ENCODE peak calls at places on chromosome 22, in nine cellular contexts. C is cerebellum; V is colonic mucosa; G is GM12865; F is B cell; U is activated T-helper 1 cell treated with anti-CD3 and anti-CD28 coated beads, Interleukin-12 subunit alpha, Interleukin-12 subunit beta, Interleukin-2, Interleukin-4 antibody, amounts not matched to agents 30 ng/mL and 10 ng/mL and 1 ng/mL, durations not matched to agents 14 hours and 24 hours and 36 hours; T is AG04450; Y is NCI-H1694; L is NCI-H1092. H is an unnamed sample.

GRCh38 chr22:22825213-22825593 is 62.4 kb upstream of the IGLL5 start:
- DNase-seq in F (no peak), G (no peak), T (no peak), U (no peak), Y (no peak), L (no peak), C (no peak), V (no peak), H (no peak)

GRCh38 chr22:39239561-39240423 is 5.0 kb downstream of the PDGFB start:
- DNase-seq in G (no peak), Y (no peak), C (no peak), L (no peak), U (no peak), T (no peak), V (peak; percentile 92), F (no peak), H (no peak)

GRCh38 chr22:47040486-47041145 is 278.2 kb downstream of the TBC1D22A start:
- DNase-seq in Y (no peak), F (no peak), G (no peak), C (no peak), T (no peak), U (no peak), V (no peak), L (no peak), H (no peak)

GRCh38 chr22:19046287-19046686 is 75.9 kb downstream of the DGCR2 start:
- DNase-seq in G (no peak), Y (no peak), T (no peak), L (no peak), V (no peak), C (no peak), U (no peak), F (no peak), H (no peak)

GRCh38 chr22:47300698-47301405 is 538.4 kb downstream of the TBC1D22A start:
- DNase-seq in G (no peak), C (no peak), Y (no peak), V (no peak), T (no peak), F (no peak), L (no peak), U (no peak), H (no peak)

GRCh38 chr22:35561796-35562526 is 21.3 kb downstream of the RASD2 start:
- DNase-seq in L (no peak), G (no peak), V (no peak), U (no peak), F (no peak), T (peak; percentile 38), Y (no peak), C (no peak), H (no peak)

GRCh38 chr22:26770624-26771023 is 113.2 kb downstream of the MIAT start:
- DNase-seq in V (no peak), C (no peak), Y (no peak), T (no peak), L (no peak), G (no peak), U (no peak), F (no peak), H (no peak)

GRCh38 chr22:35353318-35353717 is 27.6 kb upstream of the HMOX1 start:
- DNase-seq in V (no peak), G (peak; percentile 44), Y (no peak), U (no peak), L (no peak), F (no peak), C (no peak), T (no peak), H (no peak)

GRCh38 chr22:43114958-43115357 is 4.4 kb downstream of the BIK start:
- DNase-seq in T (no peak), L (no peak), F (no peak), U (no peak), C (no peak), V (peak; percentile 91), G (no peak), Y (no peak), H (no peak)

GRCh38 chr22:36540867-36541642 is 12.1 kb upstream of the EIF3D start:
- DNase-seq in F (no peak), T (no peak), C (no peak), V (no peak), Y (no peak), G (no peak), L (no peak), U (no peak), H (no peak)

GRCh38 chr22:25177895-25178294 is 21.8 kb upstream of the CRYBB3 start:
- DNase-seq in V (no peak), C (no peak), F (no peak), T (no peak), U (no peak), L (no peak), Y (no peak), G (no peak), H (no peak)

GRCh38 chr22:28198692-28199091 is 279.6 kb upstream of the PITPNB start:
- DNase-seq in V (no peak), Y (no peak), F (no peak), L (no peak), U (no peak), C (no peak), T (no peak), G (no peak), H (no peak)

GRCh38 chr22:49213731-49214352 is 613.8 kb downstream of the BRD1 start:
- DNase-seq in C (no peak), T (no peak), Y (no peak), U (no peak), F (no peak), V (no peak), L (no peak), G (no peak), H (no peak)

GRCh38 chr22:40412441-40412840 is 42.0 kb downstream of the SGSM3 start:
- DNase-seq in C (no peak), V (no peak), U (no peak), Y (no peak), T (no peak), G (peak; percentile 84), L (no peak), F (peak; percentile 68), H (peak; percentile 83)

GRCh38 chr22:47090591-47091240 is 328.3 kb downstream of the TBC1D22A start:
- DNase-seq in V (no peak), T (peak; percentile 24), Y (no peak), U (no peak), G (no peak), C (no peak), L (no peak), F (no peak), H (no peak)

GRCh38 chr22:50250555-50251471 is at the start of gene HDAC10:
- DNase-seq in T (no peak), F (peak; percentile 91), Y (peak; percentile 71), V (peak; percentile 90), L (no peak), U (peak; percentile 84), C (peak; percentile 66), G (peak; percentile 92), H (peak; percentile 96)

GRCh38 chr22:38416621-38417251 is 38.3 kb downstream of the KCNJ4 start:
- DNase-seq in C (no peak), V (no peak), Y (no peak), G (no peak), U (no peak), F (no peak), T (no peak), L (no peak), H (no peak)

GRCh38 chr22:33539902-33540751 is 380.1 kb downstream of the LARGE1 start:
- DNase-seq in G (peak; percentile 14), U (no peak), Y (no peak), F (no peak), V (peak; percentile 74), C (peak; percentile 58), L (peak; percentile 14), T (no peak), H (no peak)

GRCh38 chr22:46556775-46557174 is 19.4 kb upstream of the CELSR1 start:
- DNase-seq in U (no peak), L (no peak), T (no peak), G (no peak), F (no peak), V (no peak), Y (no peak), C (no peak), H (no peak)